ENCODE peak calls at places on chromosomes 12 and 14, in six cellular contexts. Z, G, W, O, E and N are unnamed samples.

GRCh38 chr12:124321040-124321481 is 26.2 kb downstream of the RFLNA start:
- DNase-seq in Z (peak), G (peak), W (peak), O (peak), E (no peak), N (peak)

GRCh38 chr14:71885301-71885700 is 46.9 kb upstream of the RGS6 start:
- DNase-seq in Z (no peak), G (no peak), W (no peak), O (no peak), E (no peak), N (no peak)

GRCh38 chr12:128823916-128824839 is at the start of gene SLC15A4:
- DNase-seq in Z (peak), G (peak), W (peak), O (peak), E (peak), N (peak)

GRCh38 chr14:37697489-37698121 is 102.2 kb downstream of the TTC6 start:
- DNase-seq in Z (no peak), G (no peak), W (no peak), O (peak), E (no peak), N (no peak)

GRCh38 chr14:79965896-79966295 is 245.4 kb downstream of the DIO2 start:
- DNase-seq in Z (no peak), G (no peak), W (no peak), O (peak), E (no peak), N (no peak)

GRCh38 chr14:36726128-36726527 is 64.5 kb downstream of the PAX9 start:
- DNase-seq in Z (no peak), G (no peak), W (no peak), O (no peak), E (no peak), N (no peak)

GRCh38 chr12:131990980-131991305 is 41.2 kb downstream of the EP400 start:
- DNase-seq in Z (peak), G (no peak), W (no peak), O (no peak), E (no peak), N (no peak)

GRCh38 chr12:60107992-60108391 is 512.2 kb downstream of the SLC16A7 start:
- DNase-seq in Z (no peak), G (no peak), W (no peak), O (no peak), E (no peak), N (no peak)

GRCh38 chr14:34971801-34972200 is 11.0 kb upstream of the SRP54 start:
- DNase-seq in Z (no peak), G (no peak), W (no peak), O (no peak), E (no peak), N (no peak)

GRCh38 chr14:22819191-22819988 is 4.2 kb upstream of the SLC7A7 start:
- DNase-seq in Z (no peak), G (no peak), W (no peak), O (peak), E (peak), N (no peak)

GRCh38 chr14:77124345-77125274 is 17.0 kb downstream of the ZDHHC22 start:
- DNase-seq in Z (no peak), G (peak), W (peak), O (peak), E (no peak), N (peak)
- TF ChIP-seq POLR2A in Z (no peak), G (no peak), W (no peak), O (peak), E (no peak), N (no peak)

DNA sequence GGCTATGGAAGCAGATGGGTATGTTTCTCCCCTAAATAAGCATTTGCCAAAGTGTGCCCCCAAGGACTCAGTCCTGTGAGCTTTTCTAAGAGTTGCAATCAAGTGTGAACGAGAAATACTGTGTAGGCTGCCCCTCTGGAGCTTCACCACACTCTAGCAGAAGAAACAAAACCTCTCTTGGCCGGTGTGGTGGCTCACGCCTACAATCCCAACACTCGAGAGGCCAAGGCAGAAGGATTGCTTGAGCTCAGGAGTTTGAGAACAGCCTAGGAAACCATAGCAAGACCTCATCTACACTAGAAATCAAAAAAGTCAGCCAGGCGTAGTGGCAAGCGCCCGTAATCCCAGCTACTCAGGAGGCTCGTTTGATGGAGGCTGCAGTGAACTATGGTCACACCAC is 9.8 kb downstream of the VPS37B start:
- DNase-seq in Z (no peak), G (no peak), W (no peak), O (no peak), E (no peak), N (no peak)
- TF ChIP-seq POLR2A in Z (no peak), G (no peak), W (no peak), O (no peak), E (no peak), N (no peak)

DNA sequence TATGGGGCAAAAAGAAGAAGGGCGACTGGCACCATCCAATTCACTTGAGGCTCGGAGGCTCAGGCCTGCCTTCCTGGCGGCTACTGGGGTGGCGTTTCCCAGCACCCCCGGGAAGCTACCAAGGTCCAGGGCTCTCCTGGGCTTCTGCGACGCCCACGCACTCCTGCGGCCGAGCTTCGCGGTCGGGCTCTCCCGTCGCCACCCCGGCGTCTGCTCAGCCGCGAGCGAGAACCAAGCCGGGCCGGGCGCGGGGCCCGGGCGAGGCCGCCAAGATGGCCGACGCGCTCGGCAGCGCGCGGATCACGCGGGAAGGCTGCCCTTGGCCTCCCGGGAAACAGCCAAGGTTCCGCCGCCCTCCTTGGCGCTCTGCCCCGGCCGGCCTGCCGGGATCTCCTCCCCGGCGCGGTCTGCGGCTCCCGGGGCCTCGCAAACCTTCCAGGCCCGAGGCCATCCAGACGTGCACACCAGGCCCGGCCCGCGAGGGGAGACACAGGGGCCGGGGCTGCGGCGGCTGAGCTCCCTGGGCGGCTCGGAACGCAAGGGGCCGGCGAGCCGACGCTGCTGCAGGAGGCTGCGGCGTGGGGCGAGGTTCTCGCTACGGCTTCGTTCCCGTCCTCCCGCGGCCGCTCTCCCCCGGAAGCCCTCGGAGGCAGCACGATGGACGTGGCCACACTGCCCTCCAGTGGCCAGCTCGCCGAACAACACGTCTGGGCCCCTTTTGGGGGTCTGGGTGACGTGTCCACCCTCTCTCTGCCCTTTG is 23.5 kb upstream of the ZFP36L1 start:
- DNase-seq in Z (peak), G (peak), W (peak), O (peak), E (peak), N (peak)
- TF ChIP-seq POLR2A in Z (peak), G (peak), W (peak), O (peak), E (peak), N (peak)

DNA sequence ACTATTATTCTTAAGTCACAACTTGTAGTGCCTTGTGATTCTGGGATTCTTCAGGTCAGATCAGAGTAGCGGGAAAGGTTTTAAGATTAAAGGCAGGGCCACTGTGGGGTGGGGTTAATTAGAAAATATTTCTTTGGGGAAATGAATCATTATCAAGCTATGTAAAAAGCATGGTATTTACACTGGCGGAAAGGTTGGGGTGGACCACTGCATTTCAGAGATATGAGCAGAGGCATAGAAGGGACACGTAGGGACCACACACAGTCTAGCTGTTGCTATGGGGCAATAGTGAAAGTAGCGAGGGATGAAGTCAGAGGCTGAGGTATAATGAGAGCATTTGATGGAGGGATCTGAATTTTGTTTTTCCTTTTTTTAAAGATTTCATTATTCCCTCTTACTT is 31.7 kb upstream of the KCNH3 start:
- DNase-seq in Z (no peak), G (no peak), W (no peak), O (peak), E (no peak), N (no peak)
- TF ChIP-seq POLR2A in Z (no peak), G (no peak), W (no peak), O (no peak), E (no peak), N (no peak)

DNA sequence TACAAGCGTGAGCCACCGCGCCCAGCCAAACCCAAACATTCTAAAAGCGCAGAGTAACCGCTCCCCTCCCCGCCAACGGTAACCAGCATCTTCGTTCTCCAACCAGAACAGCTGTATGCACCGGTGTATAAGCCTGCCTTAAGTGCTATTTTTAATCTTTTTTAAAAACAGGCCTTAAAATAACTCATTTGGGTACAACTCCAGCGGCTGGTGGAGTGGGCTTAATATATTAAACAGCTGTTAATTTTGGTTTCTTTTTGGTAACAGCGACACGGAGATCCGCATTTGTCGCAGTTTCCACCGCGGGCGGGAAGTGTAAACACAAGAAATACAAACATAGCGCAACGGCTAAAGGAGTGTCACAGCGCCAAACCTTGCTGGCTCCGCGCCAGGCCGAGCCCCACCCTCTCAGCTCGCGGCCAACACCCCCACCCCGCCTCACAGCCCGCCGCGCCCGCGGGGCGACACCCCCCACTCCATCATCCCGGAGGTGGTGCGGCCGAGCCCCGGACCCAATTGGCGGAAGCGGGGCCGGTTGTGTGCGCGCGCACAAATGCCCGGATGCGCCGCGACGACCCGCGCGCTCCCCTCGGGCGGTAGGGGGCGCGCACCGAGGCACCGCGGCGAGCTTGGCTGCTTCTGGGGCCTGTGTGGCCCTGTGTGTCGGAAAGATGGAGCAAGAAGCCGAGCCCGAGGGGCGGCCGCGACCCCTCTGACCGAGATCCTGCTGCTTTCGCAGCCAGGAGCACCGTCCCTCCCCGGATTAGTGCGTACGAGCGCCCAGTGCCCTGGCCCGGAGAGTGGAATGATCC is at the start of gene MDM2:
- DNase-seq in Z (peak), G (peak), W (peak), O (peak), E (peak), N (peak)
- TF ChIP-seq POLR2A in Z (peak), G (peak), W (peak), O (peak), E (peak), N (peak)

GRCh38 chr14:100306256-100306505 is at the start of gene SLC25A29:
- DNase-seq in Z (no peak), G (no peak), W (no peak), O (no peak), E (no peak), N (no peak)
- TF ChIP-seq POLR2A in Z (peak), G (peak), W (no peak), O (no peak), E (no peak), N (no peak)

DNA sequence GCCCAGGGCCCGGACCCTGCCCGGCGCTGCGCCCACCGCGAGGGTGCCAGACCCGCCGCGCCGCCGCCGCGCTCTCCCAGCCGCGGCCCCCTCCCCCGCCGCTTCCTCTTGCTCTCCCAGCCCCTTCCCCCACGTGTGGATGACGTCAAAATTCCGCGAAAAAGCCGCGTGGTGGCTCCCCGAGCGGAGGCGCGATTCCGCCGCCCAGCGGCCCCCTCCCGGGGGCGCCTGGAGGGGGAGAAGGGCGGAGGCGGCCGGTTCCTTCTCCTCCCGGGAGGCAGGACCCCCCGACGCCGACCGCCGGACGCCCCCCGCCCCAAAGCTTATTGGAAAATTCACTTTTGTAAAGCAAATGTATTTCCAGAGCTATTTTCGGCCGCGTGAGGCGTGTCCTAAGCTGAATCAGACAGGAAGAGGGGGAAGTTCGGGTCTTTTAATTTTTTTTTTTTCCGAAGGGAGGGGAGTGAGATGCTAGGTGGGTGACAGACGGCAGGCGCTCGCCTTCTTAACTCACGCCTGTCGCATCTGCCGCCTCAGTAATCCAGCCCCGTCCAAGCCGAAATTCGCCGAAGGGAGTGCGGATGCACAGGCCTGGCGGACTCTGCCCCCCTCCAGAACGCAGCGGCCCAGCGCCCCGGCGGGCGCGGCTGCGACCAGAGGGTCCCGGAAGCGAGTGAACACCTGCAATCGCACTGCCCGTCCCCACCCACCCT is 4.1 kb upstream of the CCND2 start:
- DNase-seq in Z (peak), G (peak), W (peak), O (no peak), E (peak), N (peak)
- TF ChIP-seq POLR2A in Z (peak), G (peak), W (no peak), O (no peak), E (no peak), N (no peak)